ENCODE peak calls at places on chromosomes 5 and 9, in eight cellular contexts. C, Y, F, U, L, O, B and J are unnamed samples.

GRCh38 chr5:14264605-14265316 is 121.6 kb downstream of the TRIO start:
- DNase-seq in C (peak), Y (peak), F (peak), U (peak), L (peak), O (peak), B (peak), J (peak)

GRCh38 chr5:138402640-138403039 is 36.2 kb upstream of the REEP2 start:
- DNase-seq in C (no peak), Y (no peak), F (no peak), U (no peak), L (no peak), O (no peak), B (no peak), J (no peak)

GRCh38 chr5:115898656-115899055 is 56.9 kb downstream of the AP3S1 start:
- DNase-seq in C (no peak), Y (no peak), F (no peak), U (peak), L (peak), O (no peak), B (no peak), J (no peak)

GRCh38 chr5:160021818-160022446 is 13.0 kb downstream of the TTC1 start:
- DNase-seq in C (peak), Y (peak), F (peak), U (peak), L (peak), O (peak), B (peak), J (no peak)

GRCh38 chr5:157335534-157336422 is 69.9 kb downstream of the CYFIP2 start:
- DNase-seq in C (no peak), Y (no peak), F (no peak), U (peak), L (peak), O (no peak), B (no peak), J (no peak)

GRCh38 chr5:34820593-34820992 is 18.4 kb upstream of the TTC23L start:
- DNase-seq in C (no peak), Y (no peak), F (no peak), U (no peak), L (no peak), O (no peak), B (no peak), J (no peak)

GRCh38 chr5:37166197-37166596 is 83.0 kb downstream of the CPLANE1 start:
- DNase-seq in C (no peak), Y (no peak), F (no peak), U (no peak), L (no peak), O (no peak), B (no peak), J (no peak)

GRCh38 chr5:90279091-90279490 is 130.5 kb downstream of the CETN3 start:
- DNase-seq in C (no peak), Y (no peak), F (no peak), U (no peak), L (no peak), O (no peak), B (no peak), J (no peak)

GRCh38 chr9:80177949-80178480 is 606.2 kb downstream of the TLE4 start:
- DNase-seq in C (no peak), Y (no peak), F (no peak), U (no peak), L (no peak), O (no peak), B (no peak), J (no peak)

GRCh38 chr5:16574789-16575785 is 41.7 kb downstream of the RETREG1 start:
- DNase-seq in C (no peak), Y (no peak), F (no peak), U (peak), L (peak), O (no peak), B (peak), J (no peak)

GRCh38 chr9:134503301-134504105 is 138.1 kb upstream of the COL5A1 start:
- DNase-seq in C (no peak), Y (no peak), F (no peak), U (no peak), L (no peak), O (no peak), B (no peak), J (no peak)

GRCh38 chr5:54942064-54942778 is 43.2 kb downstream of the ESM1 start:
- DNase-seq in C (no peak), Y (no peak), F (no peak), U (no peak), L (no peak), O (no peak), B (no peak), J (no peak)

GRCh38 chr5:168653611-168654010 is 74.4 kb upstream of the PANK3 start:
- DNase-seq in C (no peak), Y (no peak), F (no peak), U (no peak), L (no peak), O (no peak), B (no peak), J (no peak)

GRCh38 chr9:82022121-82022520 is 33.5 kb downstream of the SPATA31D1 start:
- DNase-seq in C (no peak), Y (no peak), F (no peak), U (no peak), L (no peak), O (no peak), B (no peak), J (no peak)

GRCh38 chr5:59366784-59367183 is 526.7 kb downstream of the PDE4D start:
- DNase-seq in C (no peak), Y (no peak), F (no peak), U (no peak), L (no peak), O (no peak), B (no peak), J (no peak)

GRCh38 chr9:8287970-8288369 is 488.4 kb upstream of the DMAC1 start:
- DNase-seq in C (no peak), Y (no peak), F (no peak), U (no peak), L (no peak), O (no peak), B (no peak), J (no peak)

GRCh38 chr5:91690921-91691320 is 307.8 kb upstream of the ARRDC3 start:
- DNase-seq in C (no peak), Y (no peak), F (no peak), U (no peak), L (no peak), O (no peak), B (no peak), J (no peak)
- TF ChIP-seq CTCF in C (no peak), Y (no peak), F (no peak), U (no peak), L (no peak), O (no peak), B (no peak), J (no peak)

GRCh38 chr9:98121096-98121495 is 2.1 kb upstream of the TRIM14 start:
- DNase-seq in C (no peak), Y (no peak), F (no peak), U (no peak), L (no peak), O (no peak), B (no peak), J (no peak)
- TF ChIP-seq CTCF in C (no peak), Y (no peak), F (no peak), U (no peak), L (no peak), O (no peak), B (no peak), J (no peak)

DNA sequence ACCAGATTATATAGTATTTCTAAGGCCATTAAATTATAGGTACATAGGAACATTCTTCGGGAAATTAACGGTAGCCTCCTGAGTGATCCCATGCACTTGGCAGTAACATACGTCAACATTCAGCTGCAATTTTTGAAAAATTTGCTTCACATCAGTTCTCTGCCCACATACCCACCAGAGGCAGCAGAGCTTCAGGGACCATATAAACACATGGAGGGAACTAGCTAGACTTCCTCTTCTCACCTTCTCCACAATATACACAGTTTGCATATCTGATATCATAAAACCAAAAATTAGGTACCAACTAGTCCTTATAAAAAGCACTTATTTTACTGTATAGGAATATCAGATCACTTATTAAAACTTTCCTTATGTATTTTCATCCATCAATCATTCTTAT is 4.8 kb downstream of the PSIP1 start:
- DNase-seq in C (no peak), Y (peak), F (no peak), U (no peak), L (no peak), O (no peak), B (no peak), J (no peak)
- TF ChIP-seq CTCF in C (no peak), Y (no peak), F (no peak), U (no peak), L (no peak), O (no peak), B (no peak), J (no peak)

DNA sequence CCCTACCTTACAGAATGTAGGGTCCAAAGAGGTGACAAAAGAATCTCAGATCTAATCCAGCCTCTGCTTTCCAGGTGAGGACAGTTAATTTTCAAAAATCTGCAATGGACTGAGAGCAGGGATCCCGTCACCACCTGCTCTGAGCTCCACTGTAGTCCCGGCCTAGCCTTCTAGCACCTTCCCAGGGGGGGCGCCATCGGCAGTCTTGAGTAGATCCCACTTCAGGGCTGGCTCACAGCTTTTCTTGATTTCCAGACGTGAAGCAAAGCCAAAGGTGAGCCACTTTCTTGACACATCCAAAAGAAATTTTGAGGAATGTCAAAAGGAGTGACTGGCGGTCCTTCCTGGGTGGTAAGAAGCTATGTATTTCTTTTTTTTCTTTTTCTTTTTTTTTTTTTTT is 114.1 kb downstream of the SYK start:
- DNase-seq in C (no peak), Y (no peak), F (peak), U (peak), L (no peak), O (peak), B (no peak), J (no peak)
- TF ChIP-seq CTCF in C (peak), Y (no peak), F (no peak), U (peak), L (no peak), O (peak), B (no peak), J (peak)

GRCh38 chr5:150155258-150156032 is at the start of gene PDGFRB:
- DNase-seq in C (no peak), Y (peak), F (peak), U (peak), L (peak), O (no peak), B (peak), J (peak)
- TF ChIP-seq CTCF in C (no peak), Y (no peak), F (no peak), U (peak), L (no peak), O (no peak), B (no peak), J (no peak)

GRCh38 chr5:24630925-24631324 is 13.9 kb downstream of the CDH10 start:
- DNase-seq in C (no peak), Y (no peak), F (no peak), U (no peak), L (no peak), O (no peak), B (no peak), J (no peak)

GRCh38 chr5:24629798-24630197 is 15.0 kb downstream of the CDH10 start:
- DNase-seq in C (no peak), Y (no peak), F (no peak), U (no peak), L (no peak), O (no peak), B (no peak), J (no peak)

GRCh38 chr5:24635217-24635616 is 9.6 kb downstream of the CDH10 start:
- DNase-seq in C (no peak), Y (no peak), F (no peak), U (no peak), L (no peak), O (no peak), B (no peak), J (no peak)

GRCh38 chr5:24633705-24634325 is 11.0 kb downstream of the CDH10 start:
- DNase-seq in C (peak), Y (no peak), F (no peak), U (peak), L (peak), O (peak), B (no peak), J (no peak)
- TF ChIP-seq CTCF in C (peak), Y (peak), F (peak), U (peak), L (peak), O (peak), B (peak), J (peak)